ENCODE peak calls at places on chromosomes 11 and 22, in nine cellular contexts. D is activated CD8-positive, alpha-beta memory T cell treated with anti-CD3 and anti-CD28 coated beads for 1 hour; T is neuronal stem cell; G is MM.1S; B is SW 1271; R is body of pancreas; S is NCI-H460; E is effector memory CD8-positive, alpha-beta T cell; W is putamen. H is an unnamed sample.

GRCh38 chr22:39244496-39245129 is at the start of gene PDGFB:
- DNase-seq in S (no peak), G (peak), T (no peak), R (peak), D (no peak), E (no peak), B (no peak), W (no peak), H (peak)

GRCh38 chr11:118984825-118985224 is 13.1 kb upstream of the CENATAC start:
- DNase-seq in D (no peak), T (no peak), B (no peak), R (no peak), G (no peak), W (no peak), E (no peak), S (no peak), H (no peak)

GRCh38 chr11:128375941-128376340 is 211.4 kb downstream of the ETS1 start:
- DNase-seq in B (no peak), T (no peak), D (no peak), W (no peak), E (no peak), S (no peak), G (no peak), R (no peak), H (no peak)

GRCh38 chr22:48782817-48783511 is 1044.7 kb downstream of the BRD1 start:
- DNase-seq in B (no peak), G (no peak), W (no peak), T (peak), R (no peak), D (no peak), S (peak), E (no peak), H (no peak)

GRCh38 chr11:74452366-74452765 is 15.0 kb downstream of the KCNE3 start:
- DNase-seq in B (no peak), G (no peak), R (no peak), W (no peak), T (no peak), E (no peak), D (no peak), S (no peak), H (no peak)

GRCh38 chr11:95711945-95712221 is 77.7 kb downstream of the FAM76B start:
- DNase-seq in W (no peak), E (no peak), S (no peak), T (no peak), D (no peak), G (no peak), B (no peak), R (no peak), H (no peak)

GRCh38 chr11:46916669-46917108 is 1.7 kb downstream of the LRP4 start:
- DNase-seq in E (no peak), S (no peak), W (peak), G (no peak), B (no peak), D (no peak), T (no peak), R (peak), H (peak)

GRCh38 chr11:129146196-129146595 is 45.9 kb downstream of the ARHGAP32 start:
- DNase-seq in B (no peak), R (no peak), S (peak), D (no peak), G (no peak), W (no peak), T (no peak), E (no peak), H (no peak)

GRCh38 chr11:107494036-107494435 is 36.4 kb upstream of the CWF19L2 start:
- DNase-seq in G (no peak), D (no peak), W (no peak), S (no peak), B (no peak), T (no peak), R (no peak), E (no peak), H (no peak)

GRCh38 chr22:50507421-50507990 is at the start of gene LMF2:
- DNase-seq in D (peak), S (no peak), R (peak), B (no peak), W (no peak), T (no peak), E (peak), G (no peak), H (peak)

GRCh38 chr11:93444671-93445073 is 98.5 kb downstream of the SMCO4 start:
- DNase-seq in R (peak), T (peak), S (no peak), E (no peak), G (no peak), B (no peak), W (no peak), D (no peak), H (no peak)

GRCh38 chr11:58616594-58616993 is 5.9 kb upstream of the CNTF start:
- DNase-seq in T (no peak), B (no peak), E (no peak), D (no peak), G (no peak), S (no peak), W (no peak), R (peak), H (peak)

GRCh38 chr11:86990520-86990919 is 35.3 kb upstream of the FZD4 start:
- DNase-seq in R (no peak), S (no peak), E (no peak), G (no peak), W (no peak), D (no peak), T (peak), B (peak), H (no peak)

GRCh38 chr11:60064115-60064514 is 7.7 kb downstream of the MS4A3 start:
- DNase-seq in W (no peak), T (no peak), D (no peak), E (no peak), S (no peak), B (no peak), R (no peak), G (no peak), H (no peak)

GRCh38 chr11:119153049-119153818 is 4.4 kb downstream of the ABCG4 start:
- DNase-seq in E (no peak), T (no peak), W (no peak), D (no peak), R (no peak), B (no peak), G (no peak), S (no peak), H (no peak)

GRCh38 chr11:123159146-123159857 is 35.7 kb downstream of the CLMP start:
- DNase-seq in D (no peak), W (no peak), G (no peak), E (no peak), T (no peak), R (no peak), B (no peak), S (no peak), H (no peak)

GRCh38 chr22:21646608-21647590 is 4.8 kb downstream of the SDF2L1 start:
- DNase-seq in R (peak), E (peak), T (peak), W (peak), D (peak), G (peak), B (peak), S (peak), H (peak)

GRCh38 chr22:31968022-31968421 is 23.7 kb downstream of the YWHAH start:
- DNase-seq in S (no peak), E (no peak), G (no peak), W (no peak), B (no peak), D (no peak), R (no peak), T (no peak), H (no peak)

GRCh38 chr11:2574043-2574552 is 125.7 kb downstream of the KCNQ1OT1 start:
- DNase-seq in E (no peak), W (no peak), S (no peak), D (no peak), T (no peak), G (no peak), B (no peak), R (peak), H (peak)

GRCh38 chr22:26464312-26464711 is 19.3 kb downstream of the HPS4 start:
- DNase-seq in E (no peak), W (no peak), S (no peak), B (no peak), R (no peak), G (no peak), D (no peak), T (no peak), H (no peak)

GRCh38 chr11:726278-726915 is 20.4 kb downstream of the EPS8L2 start:
- DNase-seq in W (no peak), B (no peak), D (peak), R (peak), E (peak), S (no peak), G (peak), T (no peak), H (no peak)

GRCh38 chr11:13261600-13262061 is 16.0 kb upstream of the BMAL1 start:
- DNase-seq in R (no peak), T (no peak), G (no peak), B (peak), D (no peak), S (peak), W (no peak), E (no peak), H (peak)

GRCh38 chr22:39699631-39700348 is 129.2 kb downstream of the CACNA1I start:
- DNase-seq in S (no peak), R (peak), W (no peak), E (no peak), B (no peak), D (no peak), T (peak), G (no peak), H (no peak)

GRCh38 chr11:44112083-44112865 is 16.8 kb downstream of the EXT2 start:
- DNase-seq in D (no peak), E (no peak), B (no peak), T (no peak), S (no peak), W (no peak), R (peak), G (no peak), H (peak)

GRCh38 chr11:95451682-95452081 is 220.7 kb upstream of the SESN3 start:
- DNase-seq in R (no peak), D (no peak), S (peak), B (no peak), G (no peak), W (no peak), E (no peak), T (no peak), H (no peak)

GRCh38 chr11:57571631-57572030 is 4.2 kb upstream of the UBE2L6 start:
- DNase-seq in S (no peak), W (no peak), D (no peak), T (no peak), R (no peak), G (no peak), B (no peak), E (no peak), H (no peak)

GRCh38 chr11:34302046-34302921 is 55.5 kb downstream of the ABTB2 start:
- DNase-seq in G (no peak), E (no peak), S (no peak), D (no peak), T (no peak), W (no peak), R (no peak), B (no peak), H (no peak)

GRCh38 chr11:19281041-19281440 is 40.3 kb upstream of the E2F8 start:
- DNase-seq in E (peak), W (no peak), T (no peak), D (no peak), B (no peak), G (peak), S (no peak), R (no peak), H (no peak)

GRCh38 chr11:131254254-131254653 is 116.2 kb upstream of the NTM start:
- DNase-seq in S (no peak), G (no peak), E (no peak), B (no peak), R (no peak), T (no peak), D (no peak), W (no peak), H (no peak)

GRCh38 chr11:79087238-79087956 is 353.4 kb downstream of the TENM4 start:
- DNase-seq in W (no peak), T (peak), G (no peak), B (no peak), S (no peak), E (no peak), R (no peak), D (no peak), H (no peak)